ENCODE peak calls at places on chromosomes 2 and 18, in eight cellular contexts. One of them, this sample, is unnamed.

GRCh38 chr2:197705912-197706838 is 1.0 kb downstream of the MARS2 start:
- DNase-seq in dorsolateral prefrontal cortex: no peak
- DNase-seq in HT1080: peak; percentile 7
- DNase-seq in progenitor cell of endocrine pancreas: no peak
- DNase-seq in frontal cortex: no peak
- DNase-seq in NCI-H1105: no peak
- DNase-seq in stimulated activated CD8-positive, alpha-beta memory T cell treated with anti-CD3 and anti-CD28 coated beads, Interleukin-4, amount 100 ng/mL, for 24 hours: no peak
- DNase-seq in astrocyte of the spinal cord: no peak
- DNase-seq in this sample: no peak

GRCh38 chr2:241312082-241312481 is 3.4 kb downstream of the HDLBP start:
- DNase-seq in dorsolateral prefrontal cortex: no peak
- DNase-seq in HT1080: no peak
- DNase-seq in progenitor cell of endocrine pancreas: no peak
- DNase-seq in frontal cortex: no peak
- DNase-seq in NCI-H1105: no peak
- DNase-seq in stimulated activated CD8-positive, alpha-beta memory T cell treated with anti-CD3 and anti-CD28 coated beads, Interleukin-4, amount 100 ng/mL, for 24 hours: no peak
- DNase-seq in astrocyte of the spinal cord: peak; percentile 47
- DNase-seq in this sample: no peak

GRCh38 chr2:187037310-187037709 is 188.3 kb upstream of the ZSWIM2 start:
- DNase-seq in dorsolateral prefrontal cortex: no peak
- DNase-seq in HT1080: peak; percentile 44
- DNase-seq in progenitor cell of endocrine pancreas: no peak
- DNase-seq in frontal cortex: no peak
- DNase-seq in NCI-H1105: no peak
- DNase-seq in stimulated activated CD8-positive, alpha-beta memory T cell treated with anti-CD3 and anti-CD28 coated beads, Interleukin-4, amount 100 ng/mL, for 24 hours: no peak
- DNase-seq in astrocyte of the spinal cord: no peak
- DNase-seq in this sample: no peak

GRCh38 chr2:217893440-217893839 is 109.4 kb downstream of the TNS1 start:
- DNase-seq in dorsolateral prefrontal cortex: no peak
- DNase-seq in HT1080: no peak
- DNase-seq in progenitor cell of endocrine pancreas: no peak
- DNase-seq in frontal cortex: no peak
- DNase-seq in NCI-H1105: no peak
- DNase-seq in stimulated activated CD8-positive, alpha-beta memory T cell treated with anti-CD3 and anti-CD28 coated beads, Interleukin-4, amount 100 ng/mL, for 24 hours: no peak
- DNase-seq in astrocyte of the spinal cord: no peak
- DNase-seq in this sample: no peak

GRCh38 chr18:26017929-26018328 is 72.5 kb downstream of the SS18 start:
- DNase-seq in dorsolateral prefrontal cortex: no peak
- DNase-seq in HT1080: no peak
- DNase-seq in progenitor cell of endocrine pancreas: no peak
- DNase-seq in frontal cortex: no peak
- DNase-seq in NCI-H1105: no peak
- DNase-seq in stimulated activated CD8-positive, alpha-beta memory T cell treated with anti-CD3 and anti-CD28 coated beads, Interleukin-4, amount 100 ng/mL, for 24 hours: no peak
- DNase-seq in astrocyte of the spinal cord: no peak
- DNase-seq in this sample: no peak

GRCh38 chr2:209451209-209451822 is 27.5 kb downstream of the MAP2 start:
- DNase-seq in dorsolateral prefrontal cortex: no peak
- DNase-seq in HT1080: no peak
- DNase-seq in progenitor cell of endocrine pancreas: no peak
- DNase-seq in frontal cortex: no peak
- DNase-seq in NCI-H1105: no peak
- DNase-seq in stimulated activated CD8-positive, alpha-beta memory T cell treated with anti-CD3 and anti-CD28 coated beads, Interleukin-4, amount 100 ng/mL, for 24 hours: no peak
- DNase-seq in astrocyte of the spinal cord: no peak
- DNase-seq in this sample: no peak

GRCh38 chr2:199019898-199020507 is 437.7 kb downstream of the SATB2 start:
- DNase-seq in dorsolateral prefrontal cortex: no peak
- DNase-seq in HT1080: peak; percentile 46
- DNase-seq in progenitor cell of endocrine pancreas: no peak
- DNase-seq in frontal cortex: peak; percentile 5
- DNase-seq in NCI-H1105: no peak
- DNase-seq in stimulated activated CD8-positive, alpha-beta memory T cell treated with anti-CD3 and anti-CD28 coated beads, Interleukin-4, amount 100 ng/mL, for 24 hours: no peak
- DNase-seq in astrocyte of the spinal cord: peak; percentile 64
- DNase-seq in this sample: no peak

GRCh38 chr18:65039578-65039977 is 711.2 kb upstream of the CDH7 start:
- DNase-seq in dorsolateral prefrontal cortex: no peak
- DNase-seq in HT1080: no peak
- DNase-seq in progenitor cell of endocrine pancreas: no peak
- DNase-seq in frontal cortex: no peak
- DNase-seq in NCI-H1105: no peak
- DNase-seq in stimulated activated CD8-positive, alpha-beta memory T cell treated with anti-CD3 and anti-CD28 coated beads, Interleukin-4, amount 100 ng/mL, for 24 hours: no peak
- DNase-seq in astrocyte of the spinal cord: no peak
- DNase-seq in this sample: no peak

GRCh38 chr2:202072226-202072625 is 829 bp upstream of the KIAA2012 start:
- DNase-seq in dorsolateral prefrontal cortex: no peak
- DNase-seq in HT1080: no peak
- DNase-seq in progenitor cell of endocrine pancreas: no peak
- DNase-seq in frontal cortex: no peak
- DNase-seq in NCI-H1105: no peak
- DNase-seq in stimulated activated CD8-positive, alpha-beta memory T cell treated with anti-CD3 and anti-CD28 coated beads, Interleukin-4, amount 100 ng/mL, for 24 hours: no peak
- DNase-seq in astrocyte of the spinal cord: no peak
- DNase-seq in this sample: no peak

GRCh38 chr2:6866239-6866745 is 585 bp upstream of the CMPK2 start:
- DNase-seq in dorsolateral prefrontal cortex: peak; percentile 46
- DNase-seq in HT1080: peak; percentile 43
- DNase-seq in progenitor cell of endocrine pancreas: no peak
- DNase-seq in frontal cortex: peak; percentile 37
- DNase-seq in NCI-H1105: peak; percentile 30
- DNase-seq in stimulated activated CD8-positive, alpha-beta memory T cell treated with anti-CD3 and anti-CD28 coated beads, Interleukin-4, amount 100 ng/mL, for 24 hours: no peak
- DNase-seq in astrocyte of the spinal cord: peak; percentile 23
- DNase-seq in this sample: no peak

GRCh38 chr2:8361930-8362329 is 319.9 kb upstream of the ID2 start:
- DNase-seq in dorsolateral prefrontal cortex: no peak
- DNase-seq in HT1080: no peak
- DNase-seq in progenitor cell of endocrine pancreas: no peak
- DNase-seq in frontal cortex: no peak
- DNase-seq in NCI-H1105: no peak
- DNase-seq in stimulated activated CD8-positive, alpha-beta memory T cell treated with anti-CD3 and anti-CD28 coated beads, Interleukin-4, amount 100 ng/mL, for 24 hours: no peak
- DNase-seq in astrocyte of the spinal cord: no peak
- DNase-seq in this sample: no peak

GRCh38 chr2:70514612-70515055 is 39.0 kb downstream of the TGFA start:
- DNase-seq in dorsolateral prefrontal cortex: peak; percentile 15
- DNase-seq in HT1080: no peak
- DNase-seq in progenitor cell of endocrine pancreas: no peak
- DNase-seq in frontal cortex: no peak
- DNase-seq in NCI-H1105: peak; percentile 84
- DNase-seq in stimulated activated CD8-positive, alpha-beta memory T cell treated with anti-CD3 and anti-CD28 coated beads, Interleukin-4, amount 100 ng/mL, for 24 hours: no peak
- DNase-seq in astrocyte of the spinal cord: no peak
- DNase-seq in this sample: no peak

GRCh38 chr2:213227458-213227857 is 56.8 kb upstream of the SPAG16 start:
- DNase-seq in dorsolateral prefrontal cortex: no peak
- DNase-seq in HT1080: peak; percentile 20
- DNase-seq in progenitor cell of endocrine pancreas: no peak
- DNase-seq in frontal cortex: no peak
- DNase-seq in NCI-H1105: no peak
- DNase-seq in stimulated activated CD8-positive, alpha-beta memory T cell treated with anti-CD3 and anti-CD28 coated beads, Interleukin-4, amount 100 ng/mL, for 24 hours: no peak
- DNase-seq in astrocyte of the spinal cord: peak; percentile 40
- DNase-seq in this sample: no peak

GRCh38 chr2:239489481-239489880 is 88.7 kb upstream of the HDAC4 start:
- DNase-seq in dorsolateral prefrontal cortex: no peak
- DNase-seq in HT1080: no peak
- DNase-seq in progenitor cell of endocrine pancreas: no peak
- DNase-seq in frontal cortex: no peak
- DNase-seq in NCI-H1105: no peak
- DNase-seq in stimulated activated CD8-positive, alpha-beta memory T cell treated with anti-CD3 and anti-CD28 coated beads, Interleukin-4, amount 100 ng/mL, for 24 hours: no peak
- DNase-seq in astrocyte of the spinal cord: no peak
- DNase-seq in this sample: no peak

GRCh38 chr2:195532255-195532627 is 124.8 kb upstream of the SLC39A10 start:
- DNase-seq in dorsolateral prefrontal cortex: no peak
- DNase-seq in HT1080: no peak
- DNase-seq in progenitor cell of endocrine pancreas: no peak
- DNase-seq in frontal cortex: no peak
- DNase-seq in NCI-H1105: no peak
- DNase-seq in stimulated activated CD8-positive, alpha-beta memory T cell treated with anti-CD3 and anti-CD28 coated beads, Interleukin-4, amount 100 ng/mL, for 24 hours: no peak
- DNase-seq in astrocyte of the spinal cord: no peak
- DNase-seq in this sample: no peak

This sample was measured in esophagus squamous epithelium.